ENCODE peak calls at places on chromosomes 1 and 21, in nine cellular contexts. X, W, F, N, L, G, K, Y and D are unnamed samples.

GRCh38 chr1:7373251-7373650 is 397.8 kb upstream of the VAMP3 start:
- DNase-seq in X (peak), W (no peak), F (no peak), N (no peak), L (no peak), G (no peak), K (no peak), Y (no peak), D (no peak)

GRCh38 chr1:154414606-154415005 is 9.5 kb downstream of the IL6R start:
- DNase-seq in X (no peak), W (peak), F (no peak), N (no peak), L (no peak), G (no peak), K (no peak), Y (no peak), D (no peak)

GRCh38 chr1:9294910-9295636 is 2.4 kb downstream of the SPSB1 start:
- DNase-seq in X (no peak), W (peak), F (peak), N (no peak), L (no peak), G (no peak), K (no peak), Y (no peak), D (no peak)

GRCh38 chr1:153881764-153882163 is 41.0 kb downstream of the GATAD2B start:
- DNase-seq in X (no peak), W (no peak), F (peak), N (peak), L (no peak), G (no peak), K (no peak), Y (no peak), D (no peak)

GRCh38 chr21:42407476-42407875 is 3.8 kb downstream of the UBASH3A start:
- DNase-seq in X (peak), W (no peak), F (no peak), N (no peak), L (no peak), G (no peak), K (no peak), Y (peak), D (no peak)

GRCh38 chr1:209893751-209894150 is 44.3 kb upstream of the SYT14 start:
- DNase-seq in X (no peak), W (no peak), F (no peak), N (no peak), L (no peak), G (no peak), K (no peak), Y (no peak), D (no peak)

GRCh38 chr1:31764307-31765040 is at the start of gene ADGRB2:
- DNase-seq in X (no peak), W (no peak), F (no peak), N (peak), L (peak), G (no peak), K (no peak), Y (peak), D (no peak)

GRCh38 chr21:42117229-42118048 is 46.3 kb downstream of the UMODL1 start:
- DNase-seq in X (peak), W (peak), F (peak), N (peak), L (peak), G (peak), K (peak), Y (peak), D (peak)

GRCh38 chr1:182984621-182985020 is 31.7 kb upstream of the SHCBP1L start:
- DNase-seq in X (no peak), W (no peak), F (no peak), N (no peak), L (no peak), G (no peak), K (no peak), Y (no peak), D (no peak)

GRCh38 chr1:235984041-235984820 is 80.7 kb downstream of the NID1 start:
- DNase-seq in X (no peak), W (no peak), F (peak), N (no peak), L (no peak), G (no peak), K (no peak), Y (no peak), D (peak)

GRCh38 chr1:183164350-183164749 is 21.7 kb upstream of the LAMC2 start:
- DNase-seq in X (no peak), W (no peak), F (peak), N (no peak), L (no peak), G (no peak), K (no peak), Y (no peak), D (peak)

GRCh38 chr21:14981246-14981645 is 83.6 kb downstream of the NRIP1 start:
- DNase-seq in X (no peak), W (no peak), F (no peak), N (no peak), L (no peak), G (no peak), K (no peak), Y (no peak), D (no peak)

GRCh38 chr1:94033849-94034248 is 87.1 kb downstream of the ABCA4 start:
- DNase-seq in X (no peak), W (no peak), F (no peak), N (no peak), L (no peak), G (no peak), K (no peak), Y (no peak), D (no peak)

GRCh38 chr1:5911871-5912271 is 80.4 kb downstream of the NPHP4 start:
- DNase-seq in X (no peak), W (no peak), F (no peak), N (no peak), L (peak), G (no peak), K (no peak), Y (no peak), D (no peak)

GRCh38 chr1:53413175-53414001 is 45.8 kb upstream of the DMRTB1 start:
- DNase-seq in X (no peak), W (no peak), F (peak), N (no peak), L (peak), G (no peak), K (no peak), Y (peak), D (peak)

GRCh38 chr1:164635784-164636729 is 77.1 kb downstream of the PBX1 start:
- DNase-seq in X (no peak), W (no peak), F (no peak), N (no peak), L (no peak), G (no peak), K (no peak), Y (no peak), D (no peak)

GRCh38 chr1:153306303-153307220 is 6.2 kb downstream of the PGLYRP3 start:
- DNase-seq in X (no peak), W (no peak), F (no peak), N (no peak), L (no peak), G (no peak), K (no peak), Y (no peak), D (no peak)

GRCh38 chr1:2528611-2528965 is 1.5 kb downstream of the HES5 start:
- DNase-seq in X (no peak), W (no peak), F (no peak), N (no peak), L (no peak), G (no peak), K (no peak), Y (no peak), D (no peak)

GRCh38 chr1:230379928-230380327 is 46.2 kb downstream of the PGBD5 start:
- DNase-seq in X (no peak), W (no peak), F (no peak), N (peak), L (no peak), G (no peak), K (no peak), Y (no peak), D (no peak)

GRCh38 chr1:198333744-198334143 is 176.9 kb downstream of the NEK7 start:
- DNase-seq in X (no peak), W (no peak), F (no peak), N (no peak), L (no peak), G (no peak), K (no peak), Y (no peak), D (peak)

GRCh38 chr1:27538793-27539192 is 48.8 kb upstream of the WASF2 start:
- DNase-seq in X (no peak), W (no peak), F (peak), N (no peak), L (no peak), G (no peak), K (no peak), Y (no peak), D (peak)

GRCh38 chr1:53381790-53382401 is 54.0 kb upstream of the LRP8 start:
- DNase-seq in X (no peak), W (no peak), F (peak), N (no peak), L (no peak), G (no peak), K (no peak), Y (no peak), D (peak)

GRCh38 chr21:25338415-25338814 is 268.9 kb downstream of the MRPL39 start:
- DNase-seq in X (no peak), W (no peak), F (no peak), N (no peak), L (no peak), G (no peak), K (no peak), Y (no peak), D (no peak)

GRCh38 chr21:45830221-45830640 is 151.3 kb upstream of the COL6A1 start:
- DNase-seq in X (no peak), W (no peak), F (no peak), N (no peak), L (peak), G (no peak), K (no peak), Y (no peak), D (no peak)

GRCh38 chr21:46109251-46110221 is 11.6 kb downstream of the COL6A2 start:
- DNase-seq in X (peak), W (no peak), F (no peak), N (peak), L (no peak), G (peak), K (no peak), Y (peak), D (no peak)

GRCh38 chr1:114353233-114353632 is 157.8 kb downstream of the TRIM33 start:
- DNase-seq in X (peak), W (peak), F (peak), N (peak), L (peak), G (peak), K (no peak), Y (no peak), D (no peak)

GRCh38 chr1:87840772-87841171 is 512.1 kb downstream of the LMO4 start:
- DNase-seq in X (no peak), W (no peak), F (no peak), N (no peak), L (no peak), G (no peak), K (no peak), Y (no peak), D (no peak)

GRCh38 chr21:34803792-34804440 is 135.1 kb downstream of the CLIC6 start:
- DNase-seq in X (no peak), W (no peak), F (no peak), N (no peak), L (no peak), G (no peak), K (no peak), Y (no peak), D (no peak)
- H3K27ac ChIP-seq in X (no peak), W (no peak), F (no peak), N (no peak), L (no peak), G (no peak), K (no peak), Y (no peak), D (no peak)

GRCh38 chr1:42335050-42335808 is at the start of gene FOXJ3:
- DNase-seq in X (peak), W (peak), F (peak), N (peak), L (peak), G (peak), K (peak), Y (peak), D (peak)
- TF ChIP-seq CTCF in X (no peak), W (no peak), F (no peak), N (no peak), L (no peak), G (no peak), K (peak), Y (no peak), D (no peak)

GRCh38 chr1:24256687-24257086 is 62.5 kb upstream of the GRHL3 start:
- DNase-seq in X (no peak), W (no peak), F (no peak), N (no peak), L (no peak), G (no peak), K (no peak), Y (no peak), D (no peak)
- H3K27ac ChIP-seq in X (no peak), W (no peak), F (no peak), N (no peak), L (no peak), G (no peak), K (no peak), Y (no peak), D (no peak)

GRCh38 chr21:17340081-17340480 is 172.8 kb upstream of the CXADR start:
- DNase-seq in X (no peak), W (no peak), F (no peak), N (no peak), L (no peak), G (no peak), K (no peak), Y (no peak), D (no peak)
- TF ChIP-seq CTCF in X (no peak), W (no peak), F (no peak), N (no peak), L (no peak), G (no peak), K (no peak), Y (no peak), D (no peak)